ENCODE peak calls at places on chromosomes 4 and X, in four cellular contexts. U is WERI-Rb-1; V is right atrium auricular region; F is CD4-positive, alpha-beta T cell. C is an unnamed sample.

GRCh38 chrX:2466876-2467656 is 33.7 kb downstream of the DHRSX start:
- DNase-seq in U (peak), V (no peak), F (no peak), C (no peak)

GRCh38 chr4:6619466-6620255 is 20.8 kb upstream of the MRFAP1 start:
- DNase-seq in U (no peak), V (no peak), F (no peak), C (no peak)

GRCh38 chrX:9859711-9860555 is 73.7 kb downstream of the SHROOM2 start:
- DNase-seq in U (no peak), V (no peak), F (no peak), C (no peak)

GRCh38 chr4:130486186-130486585 is 1390.2 kb downstream of the C4orf33 start:
- DNase-seq in U (no peak), V (no peak), F (no peak), C (no peak)

GRCh38 chrX:109347618-109348017 is 134.3 kb downstream of the GUCY2F start:
- DNase-seq in U (no peak), V (no peak), F (no peak), C (no peak)

GRCh38 chrX:110180176-110180927 is 137.5 kb downstream of the AMMECR1 start:
- DNase-seq in U (no peak), V (no peak), F (no peak), C (no peak)

GRCh38 chrX:134936542-134936941 is 54.2 kb upstream of the SMIM10 start:
- DNase-seq in U (no peak), V (no peak), F (no peak), C (no peak)

GRCh38 chrX:10190367-10190766 is 33.6 kb downstream of the CLCN4 start:
- DNase-seq in U (peak), V (no peak), F (no peak), C (no peak)

GRCh38 chrX:125205918-125206665 is 113.6 kb upstream of the TEX13C start:
- DNase-seq in U (no peak), V (no peak), F (no peak), C (peak)

GRCh38 chrX:15686818-15687685 is 22.4 kb upstream of the CLTRN start:
- DNase-seq in U (peak), V (no peak), F (peak), C (peak)

GRCh38 chrX:24676403-24677024 is 17.2 kb upstream of the POLA1 start:
- DNase-seq in U (no peak), V (no peak), F (no peak), C (no peak)

GRCh38 chr4:134202557-134202956 is 968 bp upstream of the PABPC4L start:
- DNase-seq in U (no peak), V (no peak), F (no peak), C (no peak)

GRCh38 chr4:102007959-102008425 is 217.5 kb downstream of the BANK1 start:
- DNase-seq in U (no peak), V (no peak), F (no peak), C (no peak)

GRCh38 chr4:182265881-182266280 is 22.7 kb downstream of the TENM3 start:
- DNase-seq in U (peak), V (no peak), F (no peak), C (no peak)
- TF ChIP-seq CTCF in U (peak), V (no peak), F (no peak), C (no peak)

GRCh38 chr4:11623726-11624037 is 195.0 kb upstream of the HS3ST1 start:
- DNase-seq in U (peak), V (no peak), F (no peak), C (no peak)
- TF ChIP-seq CTCF in U (peak), V (peak), F (peak), C (no peak)

GRCh38 chr4:162865102-162865501 is 301.6 kb downstream of the NAF1 start:
- DNase-seq in U (peak), V (no peak), F (no peak), C (no peak)
- TF ChIP-seq CTCF in U (no peak), V (no peak), F (no peak), C (no peak)

DNA sequence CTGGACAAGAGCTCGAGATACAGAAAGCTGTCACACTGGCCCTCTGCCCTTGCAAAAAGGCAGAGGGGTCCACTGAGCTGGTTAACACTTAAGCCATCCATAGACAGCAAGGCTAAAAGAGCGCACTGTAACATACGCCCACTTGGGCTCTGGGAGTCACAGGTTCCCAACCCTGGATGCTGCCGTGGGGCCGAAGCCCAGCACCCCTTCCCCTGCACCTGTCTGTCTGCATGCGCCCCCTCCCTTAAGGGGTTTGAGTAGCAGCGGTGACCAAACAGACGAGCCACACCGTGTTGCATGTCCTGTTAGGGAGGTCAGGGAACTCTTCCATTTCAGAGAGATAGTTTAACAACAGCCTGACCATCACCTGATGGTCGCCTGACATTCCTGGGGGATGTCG is 138.4 kb upstream of the GALNTL6 start:
- DNase-seq in U (no peak), V (no peak), F (no peak), C (no peak)
- TF ChIP-seq CTCF in U (no peak), V (no peak), F (no peak), C (no peak)

GRCh38 chrX:136495043-136495442 is 2.3 kb upstream of the HTATSF1 start:
- DNase-seq in U (no peak), V (no peak), F (no peak), C (no peak)
- TF ChIP-seq CTCF in U (no peak), V (no peak), F (no peak), C (no peak)

GRCh38 chrX:107273795-107274194 is 67.4 kb downstream of the DNAAF6 start:
- DNase-seq in U (no peak), V (no peak), F (no peak), C (no peak)

GRCh38 chrX:107272431-107272921 is 66.1 kb downstream of the DNAAF6 start:
- DNase-seq in U (no peak), V (no peak), F (no peak), C (peak)
- TF ChIP-seq CTCF in U (no peak), V (no peak), F (peak), C (no peak)

DNA sequence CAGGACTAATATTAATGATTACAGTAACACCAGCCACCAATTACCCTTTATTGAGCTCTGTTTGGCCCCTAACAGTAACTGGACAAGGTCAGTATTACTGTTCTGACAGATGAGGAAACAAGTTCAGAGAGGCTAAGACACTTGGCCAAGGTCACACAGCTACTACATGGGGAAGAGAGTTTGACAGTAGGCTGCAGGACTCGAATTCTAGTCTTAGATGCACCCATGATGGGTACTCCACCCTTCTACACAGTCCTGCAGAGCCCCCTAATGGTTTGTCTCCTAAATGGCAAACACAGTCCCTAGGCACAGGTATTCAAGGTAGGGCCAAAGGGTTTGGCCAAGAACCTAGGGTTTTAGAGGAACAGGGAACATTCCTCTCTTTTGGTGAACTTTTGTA is 93.9 kb downstream of the NSUN7 start:
- DNase-seq in U (no peak), V (no peak), F (no peak), C (no peak)
- TF ChIP-seq CTCF in U (peak), V (no peak), F (no peak), C (no peak)

GRCh38 chr4:1417522-1418390 is 11.5 kb upstream of the NKX1-1 start:
- DNase-seq in U (peak), V (peak), F (no peak), C (no peak)
- TF ChIP-seq CTCF in U (peak), V (no peak), F (no peak), C (peak)